ENCODE peak calls at places on chromosomes 5 and 9, in five cellular contexts. M is uterus, K is heart left ventricle, A is upper lobe of left lung, B is breast epithelium. O is an unnamed sample.

GRCh38 chr5:54457094-54457531 is 1.6 kb downstream of the HSPB3 start:
- DNase-seq in B (no peak), K (peak; percentile 57), A (no peak), M (no peak), O (no peak)

GRCh38 chr9:95087659-95088242 is 229.8 kb downstream of the FANCC start:
- DNase-seq in B (no peak), A (no peak), K (peak; percentile 47), M (no peak), O (peak; percentile 66)

GRCh38 chr5:1171340-1171941 is 30.0 kb upstream of the SLC6A19 start:
- DNase-seq in A (peak; percentile 1), B (no peak), K (peak; percentile 40), M (no peak), O (peak; percentile 58)

GRCh38 chr5:944992-945685 is 52.5 kb downstream of the TRIP13 start:
- DNase-seq in A (peak; percentile 31), B (no peak), K (no peak), M (no peak), O (no peak)

GRCh38 chr9:95249986-95250385 is 67.5 kb downstream of the FANCC start:
- DNase-seq in M (no peak), B (no peak), K (no peak), A (no peak), O (no peak)

GRCh38 chr5:82106207-82106606 is 134.4 kb downstream of the ATG10 start:
- DNase-seq in K (no peak), B (no peak), M (no peak), A (no peak), O (no peak)

GRCh38 chr5:154824070-154824469 is 26.3 kb downstream of the FAXDC2 start:
- DNase-seq in A (no peak), M (no peak), B (no peak), K (no peak), O (no peak)

GRCh38 chr9:98477884-98478283 is 222.4 kb upstream of the TBC1D2 start:
- DNase-seq in A (no peak), B (no peak), K (peak; percentile 45), M (no peak), O (no peak)

GRCh38 chr9:126471084-126471611 is 142.6 kb upstream of the LMX1B start:
- DNase-seq in B (peak; percentile 42), K (peak; percentile 73), M (no peak), A (peak; percentile 80), O (no peak)

GRCh38 chr9:96875460-96876142 is 21.3 kb upstream of the ZNF782 start:
- DNase-seq in B (no peak), A (peak; percentile 81), M (no peak), K (peak; percentile 66), O (peak; percentile 96)

GRCh38 chr5:60210810-60211209 is 317.3 kb upstream of the PDE4D start:
- DNase-seq in M (no peak), B (no peak), K (no peak), A (peak; percentile 67), O (no peak)

GRCh38 chr5:35117960-35118359 is 70.2 kb upstream of the AGXT2 start:
- DNase-seq in B (no peak), K (no peak), M (no peak), A (no peak), O (peak; percentile 40)

GRCh38 chr5:124697912-124698690 is 48.3 kb downstream of the ZNF608 start:
- DNase-seq in B (no peak), K (no peak), M (no peak), A (no peak), O (no peak)

GRCh38 chr9:677461-678097 is 163.9 kb upstream of the DMRT1 start:
- DNase-seq in B (no peak), A (no peak), M (no peak), K (no peak), O (no peak)

GRCh38 chr5:120098902-120099301 is 365.2 kb upstream of the PRR16 start:
- DNase-seq in K (no peak), A (no peak), B (no peak), M (no peak), O (no peak)

GRCh38 chr9:37919166-37919955 is 15.4 kb upstream of the SLC25A51 start:
- DNase-seq in M (no peak), A (no peak), K (no peak), B (no peak), O (no peak)

GRCh38 chr9:69584746-69585145 is 87.4 kb downstream of the APBA1 start:
- DNase-seq in M (no peak), A (no peak), K (no peak), B (no peak), O (no peak)

GRCh38 chr5:133368009-133368408 is 244.3 kb downstream of the FSTL4 start:
- DNase-seq in M (no peak), A (no peak), K (no peak), B (no peak), O (no peak)

GRCh38 chr5:61334224-61335196 is 2.5 kb downstream of the ZSWIM6 start:
- DNase-seq in M (peak; percentile 26), K (no peak), B (no peak), A (no peak), O (no peak)

GRCh38 chr9:4832786-4833579 is 40.2 kb downstream of the RCL1 start:
- DNase-seq in B (no peak), M (no peak), K (no peak), A (no peak), O (peak; percentile 58)

GRCh38 chr9:121884057-121884512 is 209.0 kb downstream of the TTLL11 start:
- DNase-seq in B (no peak), A (no peak), M (no peak), K (no peak), O (no peak)

GRCh38 chr9:133839822-133840329 is 101.7 kb upstream of the SARDH start:
- DNase-seq in B (no peak), A (no peak), M (no peak), K (peak; percentile 62), O (no peak)

GRCh38 chr9:133864011-133864410 is 125.9 kb upstream of the SARDH start:
- DNase-seq in A (no peak), B (no peak), K (no peak), M (no peak), O (no peak)

GRCh38 chr9:91245432-91246313 is 116.0 kb downstream of the AUH start:
- DNase-seq in M (no peak), K (no peak), B (no peak), A (no peak), O (peak; percentile 46)

GRCh38 chr9:124550080-124550479 is 42.9 kb upstream of the NR5A1 start:
- DNase-seq in K (no peak), M (no peak), B (no peak), A (no peak), O (no peak)

GRCh38 chr9:91693226-91693625 is 256.8 kb downstream of the ROR2 start:
- DNase-seq in B (no peak), K (no peak), M (no peak), A (no peak), O (no peak)

GRCh38 chr9:21615446-21615845 is 133.3 kb upstream of the IFNE start:
- DNase-seq in K (no peak), M (no peak), A (no peak), B (no peak), O (no peak)

GRCh38 chr9:92724528-92725265 is 39.9 kb downstream of the BICD2 start:
- DNase-seq in K (no peak), A (no peak), M (no peak), B (peak; percentile 12), O (no peak)

GRCh38 chr5:62265648-62266112 is 40.3 kb upstream of the KIF2A start:
- DNase-seq in A (no peak), B (no peak), M (no peak), K (no peak), O (no peak)

GRCh38 chr9:17134843-17135577 is at the start of gene CNTLN:
- DNase-seq in M (peak; percentile 99), K (peak; percentile 97), A (peak; percentile 100), B (peak; percentile 84), O (peak; percentile 90)

GRCh38 chr5:139273572-139274264 is 19.8 kb upstream of the MATR3 start:
- DNase-seq in A (peak; percentile 98), M (peak; percentile 90), B (peak; percentile 57), K (peak; percentile 91), O (peak; percentile 85)
- TF ChIP-seq POLR2A in A (no peak), M (peak; percentile 56), B (no peak), K (no peak), O (peak; percentile 75)

GRCh38 chr5:177497011-177497296 is 450 bp downstream of the PDLIM7 start:
- DNase-seq in B (no peak), K (no peak), M (no peak), A (no peak), O (no peak)

GRCh38 chr5:177495243-177496060 is 2.0 kb downstream of the PDLIM7 start:
- DNase-seq in K (peak; percentile 79), B (peak; percentile 71), A (peak; percentile 68), M (peak; percentile 85), O (peak; percentile 86)

GRCh38 chr5:177498013-177498847 is 826 bp upstream of the PDLIM7 start:
- DNase-seq in B (no peak), M (no peak), K (peak; percentile 69), A (peak; percentile 91), O (no peak)

GRCh38 chr5:177496111-177497010 is 1.0 kb downstream of the PDLIM7 start:
- DNase-seq in K (peak; percentile 88), M (peak; percentile 89), B (peak; percentile 82), A (peak; percentile 89), O (peak; percentile 75)

DNA sequence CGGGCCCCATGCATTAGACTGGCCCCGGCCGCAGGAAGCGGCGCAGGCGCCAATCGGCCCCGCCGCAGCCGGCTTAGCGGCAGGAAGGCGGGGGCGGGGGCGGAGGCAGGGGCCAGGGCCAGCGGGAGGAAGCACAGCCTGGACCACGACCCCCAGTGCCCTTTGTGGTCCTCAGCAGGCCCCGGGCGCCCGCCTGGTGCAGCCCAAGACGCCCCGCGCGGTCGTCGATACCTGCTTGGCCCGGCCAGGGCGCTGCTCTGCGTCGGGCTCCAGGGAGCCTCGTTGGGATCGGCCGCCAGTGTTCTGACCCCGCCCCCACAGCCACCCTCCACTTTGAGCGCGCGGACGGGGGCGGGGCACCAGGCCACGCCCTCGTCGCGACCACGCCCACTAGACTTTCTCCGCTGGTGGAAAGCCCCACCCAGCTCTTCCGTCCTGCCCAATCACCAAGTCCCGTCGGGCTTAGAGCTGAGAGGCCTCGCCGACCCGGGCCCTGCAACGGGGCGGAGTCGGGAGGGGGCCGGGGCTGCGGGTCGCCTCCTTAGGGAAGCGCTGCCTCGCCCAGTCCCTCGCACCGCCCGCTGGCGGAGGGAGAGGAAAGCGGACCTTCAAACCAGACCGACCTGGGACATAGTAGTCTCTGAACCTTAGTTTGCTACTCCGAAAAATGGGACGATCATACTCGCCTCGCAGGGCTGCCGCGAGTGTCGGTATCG is at the start of gene PDLIM7:
- DNase-seq in M (peak; percentile 97), B (peak; percentile 93), A (peak; percentile 99), K (peak; percentile 98), O (peak; percentile 96)
- TF ChIP-seq POLR2A in M (peak; percentile 98), B (peak; percentile 37), A (peak; percentile 64), K (peak; percentile 77), O (peak; percentile 95)

GRCh38 chr5:142023836-142024235 is 11.0 kb upstream of the GNPDA1 start:
- DNase-seq in A (no peak), M (no peak), K (no peak), B (no peak), O (no peak)

GRCh38 chr5:142025637-142026036 is 12.8 kb upstream of the GNPDA1 start:
- DNase-seq in B (no peak), A (no peak), M (no peak), K (no peak), O (no peak)

GRCh38 chr5:142020122-142020659 is 7.4 kb upstream of the GNPDA1 start:
- DNase-seq in B (no peak), K (no peak), M (no peak), A (no peak), O (no peak)

GRCh38 chr5:142024771-142025304 is 12.0 kb upstream of the GNPDA1 start:
- DNase-seq in A (peak; percentile 93), K (peak; percentile 94), M (peak; percentile 80), B (peak; percentile 62), O (peak; percentile 83)
- TF ChIP-seq POLR2A in A (no peak), K (no peak), M (peak; percentile 58), B (no peak), O (peak; percentile 58)

GRCh38 chr9:129181246-129181645 is 3.2 kb upstream of the IER5L start:
- DNase-seq in B (no peak), M (no peak), K (no peak), A (no peak), O (no peak)
- TF ChIP-seq POLR2A in B (no peak), M (no peak), K (no peak), A (no peak), O (no peak)

O was measured in H54.